ENCODE peak calls at places on chromosomes 3 and 15, in nine cellular contexts. One of them, this sample, is unnamed.

GRCh38 chr3:196559826-196560225 is 8.5 kb downstream of the WDR53 start:
- DNase-seq in psoas muscle: no peak
- DNase-seq in upper lobe of right lung: no peak
- DNase-seq in HCT116: no peak
- DNase-seq in tibial artery: no peak
- DNase-seq in GM23338: no peak
- DNase-seq in cardiac muscle cell: no peak
- DNase-seq in SK-N-SH: no peak
- DNase-seq in breast epithelium: no peak
- DNase-seq in this sample: no peak

GRCh38 chr3:121976727-121977126 is 45.3 kb downstream of the ILDR1 start:
- DNase-seq in psoas muscle: no peak
- DNase-seq in cardiac muscle cell: no peak
- DNase-seq in HCT116: no peak
- DNase-seq in tibial artery: no peak
- DNase-seq in GM23338: no peak
- DNase-seq in upper lobe of right lung: no peak
- DNase-seq in breast epithelium: no peak
- DNase-seq in SK-N-SH: no peak
- DNase-seq in this sample: no peak

GRCh38 chr15:60479711-60480110 is 769 bp upstream of the ICE2 start:
- DNase-seq in upper lobe of right lung: no peak
- DNase-seq in tibial artery: no peak
- DNase-seq in GM23338: no peak
- DNase-seq in cardiac muscle cell: no peak
- DNase-seq in SK-N-SH: no peak
- DNase-seq in HCT116: no peak
- DNase-seq in breast epithelium: no peak
- DNase-seq in psoas muscle: no peak
- DNase-seq in this sample: no peak

GRCh38 chr3:49296781-49297420 is 19.9 kb upstream of the C3orf62 start:
- DNase-seq in upper lobe of right lung: no peak
- DNase-seq in HCT116: no peak
- DNase-seq in breast epithelium: no peak
- DNase-seq in psoas muscle: peak; percentile 72
- DNase-seq in GM23338: no peak
- DNase-seq in SK-N-SH: no peak
- DNase-seq in cardiac muscle cell: no peak
- DNase-seq in tibial artery: peak; percentile 80
- DNase-seq in this sample: peak; percentile 55

GRCh38 chr15:77030042-77030927 is 35.4 kb downstream of the PSTPIP1 start:
- DNase-seq in HCT116: no peak
- DNase-seq in cardiac muscle cell: no peak
- DNase-seq in SK-N-SH: peak; percentile 47
- DNase-seq in breast epithelium: no peak
- DNase-seq in upper lobe of right lung: peak; percentile 70
- DNase-seq in GM23338: peak; percentile 54
- DNase-seq in psoas muscle: peak; percentile 48
- DNase-seq in tibial artery: peak; percentile 48
- DNase-seq in this sample: no peak

GRCh38 chr3:27176256-27176655 is 192.9 kb downstream of the NEK10 start:
- DNase-seq in GM23338: no peak
- DNase-seq in psoas muscle: no peak
- DNase-seq in upper lobe of right lung: no peak
- DNase-seq in tibial artery: no peak
- DNase-seq in SK-N-SH: no peak
- DNase-seq in HCT116: no peak
- DNase-seq in breast epithelium: no peak
- DNase-seq in cardiac muscle cell: no peak
- DNase-seq in this sample: no peak

GRCh38 chr15:57382222-57382621 is 5.9 kb downstream of the CGNL1 start:
- DNase-seq in upper lobe of right lung: no peak
- DNase-seq in tibial artery: no peak
- DNase-seq in psoas muscle: no peak
- DNase-seq in SK-N-SH: no peak
- DNase-seq in GM23338: no peak
- DNase-seq in breast epithelium: no peak
- DNase-seq in cardiac muscle cell: no peak
- DNase-seq in HCT116: no peak
- DNase-seq in this sample: no peak

GRCh38 chr15:97661796-97662195 is 298.7 kb upstream of the ARRDC4 start:
- DNase-seq in psoas muscle: no peak
- DNase-seq in breast epithelium: no peak
- DNase-seq in cardiac muscle cell: no peak
- DNase-seq in HCT116: no peak
- DNase-seq in upper lobe of right lung: no peak
- DNase-seq in SK-N-SH: no peak
- DNase-seq in GM23338: no peak
- DNase-seq in tibial artery: no peak
- DNase-seq in this sample: no peak

GRCh38 chr3:61250784-61251173 is 473 bp downstream of the FHIT start:
- DNase-seq in HCT116: peak; percentile 34
- DNase-seq in psoas muscle: no peak
- DNase-seq in tibial artery: no peak
- DNase-seq in breast epithelium: peak; percentile 62
- DNase-seq in SK-N-SH: peak; percentile 35
- DNase-seq in cardiac muscle cell: no peak
- DNase-seq in upper lobe of right lung: peak; percentile 67
- DNase-seq in GM23338: peak; percentile 40
- DNase-seq in this sample: peak; percentile 17

GRCh38 chr15:48913141-48913540 is 35.2 kb downstream of the EID1 start:
- DNase-seq in cardiac muscle cell: no peak
- DNase-seq in breast epithelium: no peak
- DNase-seq in SK-N-SH: no peak
- DNase-seq in HCT116: no peak
- DNase-seq in tibial artery: no peak
- DNase-seq in psoas muscle: no peak
- DNase-seq in GM23338: no peak
- DNase-seq in upper lobe of right lung: no peak
- DNase-seq in this sample: no peak

GRCh38 chr3:189652042-189652441 is 20.9 kb downstream of the TP63 start:
- DNase-seq in upper lobe of right lung: no peak
- DNase-seq in HCT116: peak; percentile 21
- DNase-seq in SK-N-SH: peak; percentile 0
- DNase-seq in cardiac muscle cell: peak; percentile 22
- DNase-seq in GM23338: peak; percentile 62
- DNase-seq in breast epithelium: no peak
- DNase-seq in tibial artery: no peak
- DNase-seq in psoas muscle: no peak
- DNase-seq in this sample: no peak

GRCh38 chr3:94904275-94904674 is 841.4 kb downstream of the NSUN3 start:
- DNase-seq in HCT116: no peak
- DNase-seq in psoas muscle: no peak
- DNase-seq in upper lobe of right lung: no peak
- DNase-seq in breast epithelium: no peak
- DNase-seq in SK-N-SH: no peak
- DNase-seq in cardiac muscle cell: peak; percentile 52
- DNase-seq in tibial artery: no peak
- DNase-seq in GM23338: no peak
- DNase-seq in this sample: no peak

GRCh38 chr3:16512435-16513140 is 911 bp downstream of the RFTN1 start:
- DNase-seq in tibial artery: peak; percentile 77
- DNase-seq in psoas muscle: peak; percentile 75
- DNase-seq in SK-N-SH: peak; percentile 67
- DNase-seq in upper lobe of right lung: peak; percentile 80
- DNase-seq in cardiac muscle cell: peak; percentile 37
- DNase-seq in breast epithelium: no peak
- DNase-seq in GM23338: peak; percentile 54
- DNase-seq in HCT116: no peak
- DNase-seq in this sample: peak; percentile 67

GRCh38 chr15:96893159-96893906 is 562.8 kb downstream of the NR2F2 start:
- DNase-seq in cardiac muscle cell: peak; percentile 55
- DNase-seq in upper lobe of right lung: no peak
- DNase-seq in HCT116: no peak
- DNase-seq in SK-N-SH: no peak
- DNase-seq in tibial artery: no peak
- DNase-seq in psoas muscle: no peak
- DNase-seq in breast epithelium: no peak
- DNase-seq in GM23338: peak; percentile 75
- DNase-seq in this sample: no peak

GRCh38 chr3:93904568-93904967 is 69.1 kb downstream of the PROS1 start:
- DNase-seq in cardiac muscle cell: no peak
- DNase-seq in breast epithelium: no peak
- DNase-seq in psoas muscle: no peak
- DNase-seq in upper lobe of right lung: no peak
- DNase-seq in SK-N-SH: no peak
- DNase-seq in tibial artery: no peak
- DNase-seq in HCT116: no peak
- DNase-seq in GM23338: no peak
- DNase-seq in this sample: no peak

GRCh38 chr15:36643551-36643950 is 64.1 kb downstream of the CDIN1 start:
- DNase-seq in cardiac muscle cell: no peak
- DNase-seq in HCT116: peak; percentile 18
- DNase-seq in breast epithelium: no peak
- DNase-seq in GM23338: peak; percentile 54
- DNase-seq in SK-N-SH: no peak
- DNase-seq in tibial artery: no peak
- DNase-seq in psoas muscle: no peak
- DNase-seq in upper lobe of right lung: no peak
- DNase-seq in this sample: no peak

GRCh38 chr15:75636026-75636425 is 4.0 kb downstream of the IMP3 start:
- DNase-seq in SK-N-SH: no peak
- DNase-seq in cardiac muscle cell: no peak
- DNase-seq in GM23338: no peak
- DNase-seq in breast epithelium: no peak
- DNase-seq in HCT116: no peak
- DNase-seq in upper lobe of right lung: no peak
- DNase-seq in tibial artery: no peak
- DNase-seq in psoas muscle: no peak
- DNase-seq in this sample: no peak

GRCh38 chr15:70250208-70251201 is 152.8 kb upstream of the TLE3 start:
- DNase-seq in breast epithelium: no peak
- DNase-seq in SK-N-SH: peak; percentile 77
- DNase-seq in cardiac muscle cell: no peak
- DNase-seq in HCT116: no peak
- DNase-seq in tibial artery: peak; percentile 54
- DNase-seq in GM23338: no peak
- DNase-seq in psoas muscle: peak; percentile 40
- DNase-seq in upper lobe of right lung: no peak
- DNase-seq in this sample: no peak
- H3K4me1 ChIP-seq in breast epithelium: no peaks in the 10 kb centered on the region
- H3K4me1 ChIP-seq in SK-N-SH: peaks cover 8% of the 10 kb centered on the region
- H3K4me1 ChIP-seq in cardiac muscle cell: no peaks in the 10 kb centered on the region
- H3K4me1 ChIP-seq in HCT116: peaks cover 34% of the 10 kb centered on the region
- H3K4me1 ChIP-seq in tibial artery: no peaks in the 10 kb centered on the region
- H3K4me1 ChIP-seq in GM23338: peaks cover 3% of the 10 kb centered on the region
- H3K4me1 ChIP-seq in psoas muscle: no peaks in the 10 kb centered on the region
- H3K4me1 ChIP-seq in upper lobe of right lung: peaks cover 3% of the 10 kb centered on the region
- H3K4me1 ChIP-seq in this sample: no peaks in the 10 kb centered on the region

GRCh38 chr15:43510230-43511011 is 7.0 kb upstream of the MAP1A start:
- DNase-seq in GM23338: peak; percentile 100
- DNase-seq in HCT116: peak; percentile 93
- DNase-seq in upper lobe of right lung: peak; percentile 99
- DNase-seq in psoas muscle: peak; percentile 99
- DNase-seq in tibial artery: peak; percentile 99
- DNase-seq in SK-N-SH: peak; percentile 94
- DNase-seq in breast epithelium: peak; percentile 93
- DNase-seq in cardiac muscle cell: peak; percentile 100
- DNase-seq in this sample: peak; percentile 99
- TF ChIP-seq CTCF in GM23338: peak; percentile 16
- TF ChIP-seq CTCF in HCT116: peak; percentile 18
- TF ChIP-seq CTCF in upper lobe of right lung: peak; percentile 17
- TF ChIP-seq CTCF in psoas muscle: peak; percentile 50
- TF ChIP-seq CTCF in tibial artery: peak; percentile 39
- TF ChIP-seq CTCF in SK-N-SH: peak; percentile 34
- TF ChIP-seq CTCF in breast epithelium: peak; percentile 23
- TF ChIP-seq CTCF in cardiac muscle cell: peak; percentile 38
- TF ChIP-seq CTCF in this sample: peak; percentile 67

GRCh38 chr3:106380232-106380631 is 511.4 kb upstream of the CBLB start:
- DNase-seq in HCT116: no peak
- DNase-seq in GM23338: no peak
- DNase-seq in cardiac muscle cell: no peak
- DNase-seq in SK-N-SH: no peak
- DNase-seq in upper lobe of right lung: no peak
- DNase-seq in tibial artery: no peak
- DNase-seq in breast epithelium: no peak
- DNase-seq in psoas muscle: no peak
- DNase-seq in this sample: no peak

GRCh38 chr3:106381265-106381942 is 512.6 kb upstream of the CBLB start:
- DNase-seq in cardiac muscle cell: no peak
- DNase-seq in tibial artery: no peak
- DNase-seq in GM23338: no peak
- DNase-seq in HCT116: no peak
- DNase-seq in breast epithelium: no peak
- DNase-seq in psoas muscle: no peak
- DNase-seq in upper lobe of right lung: no peak
- DNase-seq in SK-N-SH: no peak
- DNase-seq in this sample: no peak

DNA sequence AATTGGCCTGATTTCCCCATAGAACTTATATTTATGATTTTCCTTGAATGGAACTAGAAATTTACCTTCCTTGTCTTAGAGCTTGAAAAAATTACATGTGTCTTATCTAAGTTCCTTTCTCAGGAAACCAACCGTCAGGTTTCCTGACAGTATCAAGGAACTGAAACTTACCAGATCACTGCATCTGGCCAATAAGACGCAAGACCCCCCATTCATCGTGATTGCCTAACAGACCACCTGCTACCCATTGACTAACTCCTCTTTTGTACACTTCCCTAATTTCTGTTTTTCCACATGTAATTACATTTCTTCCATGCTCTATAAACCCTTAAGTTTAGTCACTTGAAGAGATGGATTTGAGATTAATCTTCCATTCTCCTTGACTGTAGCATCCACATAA is 517.2 kb upstream of the CBLB start:
- DNase-seq in cardiac muscle cell: no peak
- DNase-seq in psoas muscle: no peak
- DNase-seq in HCT116: no peak
- DNase-seq in SK-N-SH: no peak
- DNase-seq in GM23338: no peak
- DNase-seq in breast epithelium: no peak
- DNase-seq in tibial artery: no peak
- DNase-seq in upper lobe of right lung: no peak
- DNase-seq in this sample: no peak
- H3K27ac ChIP-seq in cardiac muscle cell: no peak overlapping the region
- H3K27ac ChIP-seq in psoas muscle: no peak overlapping the region
- H3K27ac ChIP-seq in HCT116: no peak overlapping the region
- H3K27ac ChIP-seq in SK-N-SH: no peak overlapping the region
- H3K27ac ChIP-seq in GM23338: no peak overlapping the region
- H3K27ac ChIP-seq in breast epithelium: no peak overlapping the region
- H3K27ac ChIP-seq in tibial artery: no peak overlapping the region
- H3K27ac ChIP-seq in upper lobe of right lung: no peak overlapping the region
- H3K27ac ChIP-seq in this sample: no peak overlapping the region

DNA sequence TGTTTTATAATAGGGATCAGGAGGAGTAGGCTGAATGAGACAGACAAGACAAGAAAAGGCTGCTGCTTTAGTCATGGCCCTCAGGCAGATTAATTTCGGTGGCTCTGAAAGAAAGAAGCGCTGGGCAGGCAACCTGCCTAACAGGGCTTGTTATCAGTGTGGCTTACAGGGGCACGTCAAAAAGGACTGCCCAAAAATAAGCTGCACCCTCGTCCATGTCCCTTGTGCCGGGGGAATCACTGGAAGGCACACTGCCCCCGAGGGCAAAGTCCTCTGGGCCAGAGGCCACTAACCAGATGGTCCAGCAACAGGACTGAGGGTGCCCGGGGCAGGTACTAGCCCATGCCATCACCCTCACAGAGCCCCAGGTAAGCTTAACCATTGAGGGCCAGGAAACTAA is 188.5 kb downstream of the IGSF11 start:
- DNase-seq in GM23338: no peak
- DNase-seq in cardiac muscle cell: no peak
- DNase-seq in tibial artery: no peak
- DNase-seq in breast epithelium: no peak
- DNase-seq in HCT116: no peak
- DNase-seq in SK-N-SH: no peak
- DNase-seq in upper lobe of right lung: no peak
- DNase-seq in psoas muscle: no peak
- DNase-seq in this sample: no peak
- H3K4me1 ChIP-seq in GM23338: no peaks in the 10 kb centered on the region
- H3K4me1 ChIP-seq in cardiac muscle cell: no peaks in the 10 kb centered on the region
- H3K4me1 ChIP-seq in tibial artery: no peaks in the 10 kb centered on the region
- H3K4me1 ChIP-seq in breast epithelium: no peaks in the 10 kb centered on the region
- H3K4me1 ChIP-seq in HCT116: peaks cover 13% of the 10 kb centered on the region
- H3K4me1 ChIP-seq in SK-N-SH: no peaks in the 10 kb centered on the region
- H3K4me1 ChIP-seq in upper lobe of right lung: no peaks in the 10 kb centered on the region
- H3K4me1 ChIP-seq in psoas muscle: no peaks in the 10 kb centered on the region
- H3K4me1 ChIP-seq in this sample: no peaks in the 10 kb centered on the region